ENCODE peak calls at places on chromosomes 7 and 10, in eight cellular contexts. One of them, this sample, is unnamed.
A peak's percentile ranks its signal among the peaks of the same experiment; 100 is the strongest.

GRCh38 chr10:78028438-78029293 is 649 bp downstream of the POLR3A start:
- DNase-seq in psoas muscle: no peak
- DNase-seq in dorsolateral prefrontal cortex: no peak
- DNase-seq in HCT116: no peak
- DNase-seq in cardiac muscle cell: peak; percentile 50
- DNase-seq in naive thymus-derived CD4-positive, alpha-beta T cell: peak; percentile 13
- DNase-seq in aorta: peak; percentile 62
- DNase-seq in keratinocyte: no peak
- DNase-seq in this sample: no peak

GRCh38 chr10:112535432-112536038 is 88.5 kb downstream of the VTI1A start:
- DNase-seq in psoas muscle: no peak
- DNase-seq in dorsolateral prefrontal cortex: no peak
- DNase-seq in HCT116: no peak
- DNase-seq in cardiac muscle cell: no peak
- DNase-seq in naive thymus-derived CD4-positive, alpha-beta T cell: no peak
- DNase-seq in aorta: no peak
- DNase-seq in keratinocyte: no peak
- DNase-seq in this sample: no peak

GRCh38 chr10:77311186-77311585 is 326.4 kb downstream of the KCNMA1 start:
- DNase-seq in psoas muscle: no peak
- DNase-seq in dorsolateral prefrontal cortex: no peak
- DNase-seq in HCT116: no peak
- DNase-seq in cardiac muscle cell: no peak
- DNase-seq in naive thymus-derived CD4-positive, alpha-beta T cell: no peak
- DNase-seq in aorta: no peak
- DNase-seq in keratinocyte: no peak
- DNase-seq in this sample: no peak

GRCh38 chr7:41292457-41292856 is 410.4 kb downstream of the INHBA start:
- DNase-seq in psoas muscle: no peak
- DNase-seq in dorsolateral prefrontal cortex: no peak
- DNase-seq in HCT116: no peak
- DNase-seq in cardiac muscle cell: no peak
- DNase-seq in naive thymus-derived CD4-positive, alpha-beta T cell: no peak
- DNase-seq in aorta: no peak
- DNase-seq in keratinocyte: peak; percentile 41
- DNase-seq in this sample: no peak

GRCh38 chr7:117112640-117113039 is 159.3 kb downstream of the ST7 start:
- DNase-seq in psoas muscle: no peak
- DNase-seq in dorsolateral prefrontal cortex: no peak
- DNase-seq in HCT116: no peak
- DNase-seq in cardiac muscle cell: no peak
- DNase-seq in naive thymus-derived CD4-positive, alpha-beta T cell: no peak
- DNase-seq in aorta: no peak
- DNase-seq in keratinocyte: no peak
- DNase-seq in this sample: no peak

GRCh38 chr10:42783181-42783549 is 570 bp downstream of the BMS1 start:
- DNase-seq in psoas muscle: no peak
- DNase-seq in dorsolateral prefrontal cortex: no peak
- DNase-seq in HCT116: no peak
- DNase-seq in cardiac muscle cell: peak; percentile 71
- DNase-seq in naive thymus-derived CD4-positive, alpha-beta T cell: no peak
- DNase-seq in aorta: no peak
- DNase-seq in keratinocyte: no peak
- DNase-seq in this sample: peak; percentile 30

GRCh38 chr10:64385355-64385754 is 864.2 kb downstream of the REEP3 start:
- DNase-seq in psoas muscle: no peak
- DNase-seq in dorsolateral prefrontal cortex: no peak
- DNase-seq in HCT116: no peak
- DNase-seq in cardiac muscle cell: no peak
- DNase-seq in naive thymus-derived CD4-positive, alpha-beta T cell: no peak
- DNase-seq in aorta: no peak
- DNase-seq in keratinocyte: no peak
- DNase-seq in this sample: no peak

GRCh38 chr10:29482591-29483421 is 152.0 kb downstream of the SVIL start:
- DNase-seq in psoas muscle: no peak
- DNase-seq in dorsolateral prefrontal cortex: no peak
- DNase-seq in HCT116: no peak
- DNase-seq in cardiac muscle cell: peak; percentile 65
- DNase-seq in naive thymus-derived CD4-positive, alpha-beta T cell: no peak
- DNase-seq in aorta: no peak
- DNase-seq in keratinocyte: no peak
- DNase-seq in this sample: peak; percentile 70

GRCh38 chr7:140526901-140527664 is 47.8 kb upstream of the MKRN1 start:
- DNase-seq in psoas muscle: no peak
- DNase-seq in dorsolateral prefrontal cortex: no peak
- DNase-seq in HCT116: no peak
- DNase-seq in cardiac muscle cell: no peak
- DNase-seq in naive thymus-derived CD4-positive, alpha-beta T cell: no peak
- DNase-seq in aorta: no peak
- DNase-seq in keratinocyte: no peak
- DNase-seq in this sample: no peak

GRCh38 chr10:98030991-98031431 is 590 bp upstream of the CRTAC1 start:
- DNase-seq in psoas muscle: no peak
- DNase-seq in dorsolateral prefrontal cortex: no peak
- DNase-seq in HCT116: no peak
- DNase-seq in cardiac muscle cell: no peak
- DNase-seq in naive thymus-derived CD4-positive, alpha-beta T cell: no peak
- DNase-seq in aorta: peak; percentile 80
- DNase-seq in keratinocyte: no peak
- DNase-seq in this sample: peak; percentile 46

GRCh38 chr10:79179404-79180309 is 110.9 kb downstream of the ZMIZ1 start:
- DNase-seq in psoas muscle: no peak
- DNase-seq in dorsolateral prefrontal cortex: no peak
- DNase-seq in HCT116: no peak
- DNase-seq in cardiac muscle cell: no peak
- DNase-seq in naive thymus-derived CD4-positive, alpha-beta T cell: no peak
- DNase-seq in aorta: no peak
- DNase-seq in keratinocyte: no peak
- DNase-seq in this sample: no peak

GRCh38 chr7:118602090-118602489 is 377.6 kb downstream of the ANKRD7 start:
- DNase-seq in psoas muscle: no peak
- DNase-seq in dorsolateral prefrontal cortex: no peak
- DNase-seq in HCT116: no peak
- DNase-seq in cardiac muscle cell: no peak
- DNase-seq in naive thymus-derived CD4-positive, alpha-beta T cell: no peak
- DNase-seq in aorta: no peak
- DNase-seq in keratinocyte: no peak
- DNase-seq in this sample: no peak

GRCh38 chr7:121752706-121753105 is 120.3 kb upstream of the PTPRZ1 start:
- DNase-seq in psoas muscle: no peak
- DNase-seq in dorsolateral prefrontal cortex: no peak
- DNase-seq in HCT116: peak; percentile 2
- DNase-seq in cardiac muscle cell: peak; percentile 29
- DNase-seq in naive thymus-derived CD4-positive, alpha-beta T cell: no peak
- DNase-seq in aorta: no peak
- DNase-seq in keratinocyte: no peak
- DNase-seq in this sample: no peak

GRCh38 chr7:1290262-1291039 is 57.8 kb downstream of the UNCX start:
- DNase-seq in psoas muscle: no peak
- DNase-seq in dorsolateral prefrontal cortex: peak; percentile 57
- DNase-seq in HCT116: no peak
- DNase-seq in cardiac muscle cell: peak; percentile 37
- DNase-seq in naive thymus-derived CD4-positive, alpha-beta T cell: no peak
- DNase-seq in aorta: peak; percentile 85
- DNase-seq in keratinocyte: no peak
- DNase-seq in this sample: peak; percentile 77

GRCh38 chr10:99539820-99540219 is 7.1 kb downstream of the NKX2-3 start:
- DNase-seq in psoas muscle: no peak
- DNase-seq in dorsolateral prefrontal cortex: no peak
- DNase-seq in HCT116: no peak
- DNase-seq in cardiac muscle cell: no peak
- DNase-seq in naive thymus-derived CD4-positive, alpha-beta T cell: no peak
- DNase-seq in aorta: no peak
- DNase-seq in keratinocyte: no peak
- DNase-seq in this sample: no peak

GRCh38 chr10:75229961-75230360 is 5.8 kb downstream of the COMTD1 start:
- DNase-seq in psoas muscle: no peak
- DNase-seq in dorsolateral prefrontal cortex: no peak
- DNase-seq in HCT116: no peak
- DNase-seq in cardiac muscle cell: peak; percentile 58
- DNase-seq in naive thymus-derived CD4-positive, alpha-beta T cell: no peak
- DNase-seq in aorta: no peak
- DNase-seq in keratinocyte: no peak
- DNase-seq in this sample: no peak

GRCh38 chr7:24981544-24981951 is 1.6 kb upstream of the OSBPL3 start:
- DNase-seq in psoas muscle: peak; percentile 35
- DNase-seq in dorsolateral prefrontal cortex: peak; percentile 60
- DNase-seq in HCT116: no peak
- DNase-seq in cardiac muscle cell: peak; percentile 38
- DNase-seq in naive thymus-derived CD4-positive, alpha-beta T cell: peak; percentile 46
- DNase-seq in aorta: peak; percentile 82
- DNase-seq in keratinocyte: no peak
- DNase-seq in this sample: peak; percentile 84

GRCh38 chr7:142752376-142753225 is 3.3 kb downstream of the PRSS1 start:
- DNase-seq in psoas muscle: no peak
- DNase-seq in dorsolateral prefrontal cortex: no peak
- DNase-seq in HCT116: no peak
- DNase-seq in cardiac muscle cell: no peak
- DNase-seq in naive thymus-derived CD4-positive, alpha-beta T cell: no peak
- DNase-seq in aorta: no peak
- DNase-seq in keratinocyte: no peak
- DNase-seq in this sample: no peak

GRCh38 chr10:14356921-14357320 is 26.2 kb upstream of the FRMD4A start:
- DNase-seq in psoas muscle: no peak
- DNase-seq in dorsolateral prefrontal cortex: no peak
- DNase-seq in HCT116: no peak
- DNase-seq in cardiac muscle cell: peak; percentile 16
- DNase-seq in naive thymus-derived CD4-positive, alpha-beta T cell: no peak
- DNase-seq in aorta: no peak
- DNase-seq in keratinocyte: no peak
- DNase-seq in this sample: no peak

GRCh38 chr7:15764986-15765385 is 78.5 kb upstream of the MEOX2 start:
- DNase-seq in psoas muscle: peak; percentile 21
- DNase-seq in dorsolateral prefrontal cortex: no peak
- DNase-seq in HCT116: no peak
- DNase-seq in cardiac muscle cell: no peak
- DNase-seq in naive thymus-derived CD4-positive, alpha-beta T cell: no peak
- DNase-seq in aorta: no peak
- DNase-seq in keratinocyte: no peak
- DNase-seq in this sample: no peak

GRCh38 chr7:115731796-115732471 is 298.6 kb downstream of the TFEC start:
- DNase-seq in psoas muscle: no peak
- DNase-seq in dorsolateral prefrontal cortex: no peak
- DNase-seq in HCT116: no peak
- DNase-seq in cardiac muscle cell: no peak
- DNase-seq in naive thymus-derived CD4-positive, alpha-beta T cell: no peak
- DNase-seq in aorta: no peak
- DNase-seq in keratinocyte: no peak
- DNase-seq in this sample: no peak

DNA sequence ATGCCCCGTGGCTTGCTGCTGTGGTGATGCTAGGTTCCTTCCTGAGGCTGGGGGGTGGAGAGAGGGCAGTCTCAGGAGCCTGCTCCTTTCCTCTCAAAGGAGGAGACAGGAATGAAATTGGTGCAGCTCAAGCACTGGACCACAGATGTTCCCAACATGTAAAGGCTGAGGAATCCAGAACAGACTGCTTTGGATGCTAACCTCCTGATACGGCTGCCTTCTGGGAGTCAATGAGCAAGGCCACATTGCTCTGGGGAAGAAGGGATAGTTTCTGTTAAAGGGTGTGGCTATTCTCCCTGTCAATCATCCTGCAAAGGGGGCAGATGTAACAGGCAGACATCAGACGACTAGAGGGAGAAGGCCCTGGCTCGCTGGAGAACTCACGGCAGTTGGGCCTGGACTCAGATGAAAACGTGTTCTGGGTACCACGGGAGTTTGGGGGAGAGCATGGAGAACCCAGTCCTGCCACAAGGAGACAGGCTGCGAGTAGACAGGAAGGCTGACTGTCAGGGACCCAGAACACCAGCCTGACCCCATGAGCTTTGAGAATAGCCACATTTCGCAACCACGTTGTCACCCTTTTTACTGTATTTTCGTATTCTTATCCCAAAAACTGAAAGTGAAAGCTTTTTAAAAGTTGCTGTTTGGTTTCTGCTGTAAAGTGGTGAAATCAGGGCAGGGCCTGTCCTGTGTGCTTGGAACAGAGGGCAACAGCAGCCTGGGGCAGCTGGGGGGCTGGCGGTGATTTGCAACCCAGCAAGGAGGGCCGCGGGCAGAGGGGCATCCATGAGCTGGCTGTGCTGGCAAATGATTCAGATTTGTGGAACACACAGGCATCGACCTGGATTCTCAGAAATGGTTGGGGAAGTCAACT is 95.4 kb downstream of the MYOF start:
- DNase-seq in psoas muscle: peak; percentile 17
- DNase-seq in dorsolateral prefrontal cortex: no peak
- DNase-seq in HCT116: no peak
- DNase-seq in cardiac muscle cell: peak; percentile 39
- DNase-seq in naive thymus-derived CD4-positive, alpha-beta T cell: no peak
- DNase-seq in aorta: no peak
- DNase-seq in keratinocyte: no peak
- DNase-seq in this sample: no peak
- H3K27ac ChIP-seq in psoas muscle: peak overlapping the region; percentile 23
- H3K27ac ChIP-seq in dorsolateral prefrontal cortex: peak overlapping the region; percentile 19
- H3K27ac ChIP-seq in HCT116: peak overlapping the region; percentile 87
- H3K27ac ChIP-seq in cardiac muscle cell: no peak overlapping the region
- H3K27ac ChIP-seq in naive thymus-derived CD4-positive, alpha-beta T cell: no peak overlapping the region
- H3K27ac ChIP-seq in aorta: no peak overlapping the region
- H3K27ac ChIP-seq in keratinocyte: no peak overlapping the region
- H3K27ac ChIP-seq in this sample: no peak overlapping the region

DNA sequence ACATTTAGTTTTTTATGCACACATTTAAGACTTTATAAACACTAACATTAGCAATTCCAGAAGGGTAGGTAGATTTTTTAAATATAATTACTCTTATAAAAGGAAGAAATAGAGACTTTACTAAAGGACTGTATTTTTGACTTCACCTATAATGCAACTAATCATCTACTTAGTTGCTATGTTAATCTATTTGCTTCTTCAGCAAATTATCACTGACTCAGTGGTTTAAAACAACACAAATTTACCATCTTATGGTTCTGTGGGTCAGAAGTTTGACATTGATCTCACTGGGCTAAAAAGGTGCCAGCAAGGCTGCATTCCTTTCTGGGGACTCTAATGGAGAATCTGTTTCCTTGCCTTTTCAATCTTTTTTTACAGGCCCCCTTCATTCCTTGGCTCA is 7.6 kb downstream of the MTERF1 start:
- DNase-seq in psoas muscle: no peak
- DNase-seq in dorsolateral prefrontal cortex: no peak
- DNase-seq in HCT116: no peak
- DNase-seq in cardiac muscle cell: no peak
- DNase-seq in naive thymus-derived CD4-positive, alpha-beta T cell: no peak
- DNase-seq in aorta: no peak
- DNase-seq in keratinocyte: no peak
- DNase-seq in this sample: no peak
- H3K27ac ChIP-seq in psoas muscle: no peak overlapping the region
- H3K27ac ChIP-seq in dorsolateral prefrontal cortex: no peak overlapping the region
- H3K27ac ChIP-seq in HCT116: no peak overlapping the region
- H3K27ac ChIP-seq in cardiac muscle cell: no peak overlapping the region
- H3K27ac ChIP-seq in naive thymus-derived CD4-positive, alpha-beta T cell: no peak overlapping the region
- H3K27ac ChIP-seq in aorta: no peak overlapping the region
- H3K27ac ChIP-seq in keratinocyte: no peak overlapping the region
- H3K27ac ChIP-seq in this sample: no peak overlapping the region

GRCh38 chr7:27678617-27679260 is 16.1 kb upstream of the HIBADH start:
- DNase-seq in psoas muscle: no peak
- DNase-seq in dorsolateral prefrontal cortex: no peak
- DNase-seq in HCT116: no peak
- DNase-seq in cardiac muscle cell: no peak
- DNase-seq in naive thymus-derived CD4-positive, alpha-beta T cell: no peak
- DNase-seq in aorta: no peak
- DNase-seq in keratinocyte: no peak
- DNase-seq in this sample: no peak
- H3K27ac ChIP-seq in psoas muscle: no peak overlapping the region
- H3K27ac ChIP-seq in dorsolateral prefrontal cortex: no peak overlapping the region
- H3K27ac ChIP-seq in HCT116: peak overlapping the region; percentile 67
- H3K27ac ChIP-seq in cardiac muscle cell: no peak overlapping the region
- H3K27ac ChIP-seq in naive thymus-derived CD4-positive, alpha-beta T cell: no peak overlapping the region
- H3K27ac ChIP-seq in aorta: peak overlapping the region; percentile 96
- H3K27ac ChIP-seq in keratinocyte: peak overlapping the region; percentile 99
- H3K27ac ChIP-seq in this sample: no peak overlapping the region

GRCh38 chr7:16845746-16846145 is 36.0 kb downstream of the AGR3 start:
- DNase-seq in psoas muscle: no peak
- DNase-seq in dorsolateral prefrontal cortex: no peak
- DNase-seq in HCT116: no peak
- DNase-seq in cardiac muscle cell: no peak
- DNase-seq in naive thymus-derived CD4-positive, alpha-beta T cell: no peak
- DNase-seq in aorta: no peak
- DNase-seq in keratinocyte: no peak
- DNase-seq in this sample: no peak
- H3K27ac ChIP-seq in psoas muscle: no peak overlapping the region
- H3K27ac ChIP-seq in dorsolateral prefrontal cortex: no peak overlapping the region
- H3K27ac ChIP-seq in HCT116: no peak overlapping the region
- H3K27ac ChIP-seq in cardiac muscle cell: no peak overlapping the region
- H3K27ac ChIP-seq in naive thymus-derived CD4-positive, alpha-beta T cell: no peak overlapping the region
- H3K27ac ChIP-seq in aorta: no peak overlapping the region
- H3K27ac ChIP-seq in keratinocyte: no peak overlapping the region
- H3K27ac ChIP-seq in this sample: no peak overlapping the region